ENCODE peak calls at places on chromosomes 11 and 22, in five cellular contexts. N is stimulated activated CD4-positive, alpha-beta T cell treated with anti-CD3 and anti-CD28 coated beads, Interleukin-2, amount 100 ng/mL, for 48 hours; O is posterior vena cava; A is NCI-H146; L is activated naive CD8-positive, alpha-beta T cell treated with anti-CD3 and anti-CD28 coated beads for 36 hours. V is an unnamed sample.

GRCh38 chr22:29464581-29464980 is 15.4 kb upstream of the NEFH start:
- DNase-seq in N (no peak), O (no peak), A (no peak), L (no peak), V (no peak)

GRCh38 chr22:46410291-46410808 is 74.8 kb downstream of the TRMU start:
- DNase-seq in N (no peak), O (no peak), A (no peak), L (no peak), V (no peak)

GRCh38 chr11:8719260-8720190 is 36.9 kb downstream of the RPL27A start:
- DNase-seq in N (no peak), O (peak; percentile 89), A (no peak), L (no peak), V (no peak)

GRCh38 chr22:22098457-22099193 is 116.0 kb upstream of the TOP3B start:
- DNase-seq in N (no peak), O (no peak), A (no peak), L (no peak), V (no peak)

GRCh38 chr22:44166448-44166847 is 14.3 kb upstream of the PARVG start:
- DNase-seq in N (no peak), O (no peak), A (no peak), L (no peak), V (no peak)

GRCh38 chr11:117900720-117901440 is 24.4 kb upstream of the FXYD6 start:
- DNase-seq in N (no peak), O (peak; percentile 54), A (no peak), L (no peak), V (peak; percentile 44)

GRCh38 chr11:115193931-115194797 is 310.1 kb downstream of the CADM1 start:
- DNase-seq in N (no peak), O (no peak), A (no peak), L (no peak), V (no peak)

GRCh38 chr22:19765477-19766234 is 5.1 kb downstream of the TBX1 start:
- DNase-seq in N (no peak), O (no peak), A (no peak), L (no peak), V (no peak)

GRCh38 chr11:131568318-131568717 is 197.9 kb downstream of the NTM start:
- DNase-seq in N (no peak), O (no peak), A (no peak), L (no peak), V (no peak)

GRCh38 chr22:38167988-38168407 is 13.6 kb downstream of the PLA2G6 start:
- DNase-seq in N (no peak), O (no peak), A (no peak), L (no peak), V (no peak)

GRCh38 chr11:34356918-34357645 is 728 bp downstream of the ABTB2 start:
- DNase-seq in N (peak; percentile 37), O (peak; percentile 91), A (peak; percentile 72), L (peak; percentile 53), V (peak; percentile 82)

GRCh38 chr11:67413266-67413797 is 2.1 kb upstream of the CARNS1 start:
- DNase-seq in N (no peak), O (no peak), A (no peak), L (no peak), V (no peak)

GRCh38 chr11:108220721-108221346 is 1.6 kb downstream of the NPAT start:
- DNase-seq in N (no peak), O (no peak), A (no peak), L (no peak), V (peak; percentile 21)

GRCh38 chr11:110056956-110057355 is 36.2 kb upstream of the ZC3H12C start:
- DNase-seq in N (no peak), O (no peak), A (no peak), L (no peak), V (no peak)

GRCh38 chr11:118909619-118910308 is 16.0 kb downstream of the BCL9L start:
- DNase-seq in N (no peak), O (no peak), A (no peak), L (no peak), V (no peak)

GRCh38 chr11:95924414-95924760 is 480 bp upstream of the MTMR2 start:
- DNase-seq in N (no peak), O (no peak), A (peak; percentile 60), L (no peak), V (peak; percentile 74)

GRCh38 chr11:102367364-102367763 is 20.4 kb downstream of the BIRC2 start:
- DNase-seq in N (no peak), O (no peak), A (no peak), L (no peak), V (peak; percentile 32)

GRCh38 chr22:28019360-28019759 is 100.3 kb upstream of the PITPNB start:
- DNase-seq in N (no peak), O (peak; percentile 70), A (no peak), L (no peak), V (peak; percentile 55)

GRCh38 chr11:36216061-36216615 is 73.1 kb downstream of the COMMD9 start:
- DNase-seq in N (no peak), O (no peak), A (no peak), L (no peak), V (no peak)

GRCh38 chr22:30694171-30694637 is 470 bp upstream of the OSBP2 start:
- DNase-seq in N (peak; percentile 53), O (peak; percentile 81), A (peak; percentile 73), L (peak; percentile 64), V (peak; percentile 87)

GRCh38 chr11:36376888-36377758 is 81.0 kb downstream of the PRR5L start:
- DNase-seq in N (peak; percentile 50), O (peak; percentile 88), A (peak; percentile 34), L (peak; percentile 58), V (peak; percentile 82)

GRCh38 chr11:69157822-69158231 is 2.1 kb downstream of the SMIM38 start:
- DNase-seq in N (no peak), O (peak; percentile 80), A (no peak), L (no peak), V (no peak)